ENCODE peak calls at places on chromosome 5, in seven cellular contexts. O is A549, D is PC-3, X is B cell, H is GM12864, F is cardiac muscle cell, M is pancreas. P is an unnamed sample.

GRCh38 chr5:1883120-1883924 is 597 bp upstream of the IRX4 start:
- DNase-seq in O (peak), D (peak), X (no peak), H (no peak), F (no peak), M (no peak), P (no peak)

GRCh38 chr5:80916661-80917060 is 43.5 kb upstream of the RASGRF2 start:
- DNase-seq in O (no peak), D (no peak), X (no peak), H (no peak), F (no peak), M (no peak), P (no peak)

GRCh38 chr5:133870661-133871060 is 97.8 kb downstream of the C5orf15 start:
- DNase-seq in O (no peak), D (peak), X (no peak), H (no peak), F (peak), M (no peak), P (no peak)

GRCh38 chr5:175847503-175847902 is 23.9 kb upstream of the CPLX2 start:
- DNase-seq in O (peak), D (no peak), X (no peak), H (no peak), F (peak), M (no peak), P (no peak)

GRCh38 chr5:9877473-9877872 is 247.3 kb upstream of the TAS2R1 start:
- DNase-seq in O (no peak), D (no peak), X (no peak), H (no peak), F (peak), M (no peak), P (no peak)

GRCh38 chr5:139488269-139488668 is 5.7 kb upstream of the STING1 start:
- DNase-seq in O (no peak), D (no peak), X (no peak), H (no peak), F (no peak), M (no peak), P (no peak)

GRCh38 chr5:104016650-104017049 is 454.1 kb upstream of the NUDT12 start:
- DNase-seq in O (no peak), D (peak), X (no peak), H (no peak), F (peak), M (no peak), P (no peak)

GRCh38 chr5:102865510-102866314 is 110.6 kb downstream of the PAM start:
- DNase-seq in O (peak), D (peak), X (no peak), H (no peak), F (peak), M (peak), P (peak)

GRCh38 chr5:141654298-141654697 is 3.1 kb upstream of the FCHSD1 start:
- DNase-seq in O (no peak), D (peak), X (no peak), H (no peak), F (no peak), M (no peak), P (no peak)

GRCh38 chr5:73215891-73216610 is 43.1 kb downstream of the TMEM174 start:
- DNase-seq in O (peak), D (peak), X (no peak), H (no peak), F (peak), M (peak), P (peak)

GRCh38 chr5:159324097-159324760 is 6.1 kb downstream of the IL12B start:
- DNase-seq in O (no peak), D (peak), X (no peak), H (no peak), F (peak), M (no peak), P (no peak)

GRCh38 chr5:32302822-32303754 is 9.7 kb downstream of the MTMR12 start:
- DNase-seq in O (peak), D (no peak), X (no peak), H (no peak), F (no peak), M (no peak), P (no peak)

GRCh38 chr5:56161927-56162326 is 71.2 kb downstream of the ANKRD55 start:
- DNase-seq in O (no peak), D (no peak), X (no peak), H (no peak), F (no peak), M (no peak), P (no peak)

GRCh38 chr5:178555771-178556211 is 34.4 kb downstream of the COL23A1 start:
- DNase-seq in O (no peak), D (no peak), X (no peak), H (no peak), F (no peak), M (no peak), P (no peak)

GRCh38 chr5:172450861-172451695 is 3.2 kb downstream of the SH3PXD2B start:
- DNase-seq in O (peak), D (peak), X (no peak), H (no peak), F (peak), M (peak), P (no peak)

GRCh38 chr5:68245325-68245724 is 29.8 kb downstream of the PIK3R1 start:
- DNase-seq in O (no peak), D (no peak), X (no peak), H (no peak), F (no peak), M (no peak), P (no peak)

GRCh38 chr5:173291722-173292658 is 36.2 kb downstream of the STC2 start:
- DNase-seq in O (no peak), D (no peak), X (no peak), H (peak), F (peak), M (no peak), P (no peak)

GRCh38 chr5:116658141-116658540 is 83.5 kb upstream of the SEMA6A start:
- DNase-seq in O (no peak), D (no peak), X (no peak), H (no peak), F (peak), M (no peak), P (no peak)

GRCh38 chr5:116137544-116138378 is 52.9 kb downstream of the COMMD10 start:
- DNase-seq in O (peak), D (peak), X (no peak), H (peak), F (peak), M (no peak), P (no peak)

GRCh38 chr5:79560774-79561524 is 47.0 kb upstream of the HOMER1 start:
- DNase-seq in O (no peak), D (no peak), X (no peak), H (peak), F (peak), M (no peak), P (no peak)

GRCh38 chr5:56530739-56531138 is 284.6 kb upstream of the MAP3K1 start:
- DNase-seq in O (no peak), D (no peak), X (no peak), H (no peak), F (no peak), M (no peak), P (no peak)

GRCh38 chr5:19771174-19771835 is 216.7 kb downstream of the CDH18 start:
- DNase-seq in O (no peak), D (peak), X (no peak), H (no peak), F (peak), M (no peak), P (no peak)

GRCh38 chr5:39040875-39041274 is 33.3 kb downstream of the RICTOR start:
- DNase-seq in O (no peak), D (no peak), X (no peak), H (no peak), F (no peak), M (no peak), P (no peak)

GRCh38 chr5:59540366-59540765 is 353.2 kb downstream of the PDE4D start:
- DNase-seq in O (no peak), D (no peak), X (no peak), H (no peak), F (no peak), M (peak), P (no peak)

GRCh38 chr5:62043289-62044274 is 262.4 kb upstream of the KIF2A start:
- DNase-seq in O (no peak), D (no peak), X (no peak), H (no peak), F (no peak), M (no peak), P (no peak)

GRCh38 chr5:91007780-91008402 is 375.2 kb downstream of the ARRDC3 start:
- DNase-seq in O (peak), D (no peak), X (no peak), H (no peak), F (no peak), M (no peak), P (no peak)

GRCh38 chr5:132825165-132825823 is 5.2 kb downstream of the SHROOM1 start:
- DNase-seq in O (no peak), D (no peak), X (no peak), H (no peak), F (no peak), M (no peak), P (no peak)

GRCh38 chr5:154395407-154396106 is 50.2 kb upstream of the SAP30L start:
- DNase-seq in O (no peak), D (peak), X (no peak), H (peak), F (peak), M (peak), P (no peak)

GRCh38 chr5:95841914-95842812 is 19.6 kb upstream of the GLRX start:
- DNase-seq in O (peak), D (no peak), X (no peak), H (no peak), F (peak), M (no peak), P (no peak)

GRCh38 chr5:150645070-150645700 is 4.7 kb downstream of the SYNPO start:
- DNase-seq in O (no peak), D (peak), X (no peak), H (no peak), F (peak), M (peak), P (no peak)

GRCh38 chr5:128196791-128197190 is 113.2 kb downstream of the SLC12A2 start:
- DNase-seq in O (no peak), D (no peak), X (no peak), H (no peak), F (peak), M (no peak), P (no peak)

DNA sequence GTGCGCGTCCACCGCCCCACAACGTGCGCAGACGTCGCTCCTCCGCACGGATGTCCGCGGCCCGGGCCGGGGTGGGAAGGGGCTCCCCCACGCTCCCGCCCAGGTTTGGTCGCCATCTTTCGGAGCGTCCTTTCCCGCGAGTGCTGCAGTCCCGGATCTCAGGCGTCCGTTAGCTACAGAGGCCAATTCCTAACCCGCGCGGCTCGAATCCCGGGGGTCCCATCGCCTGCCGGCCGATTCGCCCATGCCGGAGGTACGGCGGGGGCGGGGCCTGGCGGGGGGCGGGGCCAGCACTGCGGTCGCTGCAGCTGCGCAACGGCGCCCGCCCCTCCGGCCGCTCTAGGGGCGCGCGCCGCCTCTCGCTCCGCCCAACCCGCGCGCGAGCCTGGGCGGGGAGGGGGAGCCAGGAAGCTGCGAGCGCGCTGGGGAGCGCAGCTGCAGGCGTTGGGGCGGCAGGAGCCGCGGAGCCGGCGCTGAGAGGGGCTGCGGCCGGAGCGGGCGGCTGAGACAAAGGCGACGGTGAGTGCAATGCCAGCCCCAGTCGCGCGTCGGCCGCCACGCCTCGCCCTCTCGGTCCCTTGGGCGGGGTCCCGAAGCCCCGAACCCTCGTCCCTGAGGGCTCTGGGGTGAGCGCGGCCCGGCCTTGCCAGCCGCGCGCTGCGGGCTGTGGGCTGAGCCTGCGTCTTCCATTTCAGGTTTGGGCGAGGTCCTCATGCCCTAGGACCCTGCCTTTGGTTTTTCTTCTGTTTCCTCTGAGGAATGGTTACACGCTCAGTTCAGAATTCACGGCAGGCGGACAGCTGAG is at the start of gene CDC42SE2:
- DNase-seq in O (peak), D (peak), X (peak), H (no peak), F (peak), M (peak), P (peak)
- TF ChIP-seq CTCF in O (no peak), D (no peak), X (no peak), H (no peak), F (no peak), M (no peak), P (no peak)

GRCh38 chr5:169226904-169227303 is 74.0 kb downstream of the SLIT3 start:
- DNase-seq in O (peak), D (peak), X (no peak), H (no peak), F (no peak), M (no peak), P (no peak)
- TF ChIP-seq CTCF in O (no peak), D (peak), X (no peak), H (no peak), F (no peak), M (no peak), P (no peak)

GRCh38 chr5:40774626-40775025 is 18.9 kb upstream of the TTC33 start:
- DNase-seq in O (no peak), D (no peak), X (no peak), H (no peak), F (no peak), M (no peak), P (no peak)
- TF ChIP-seq CTCF in O (peak), D (peak), X (no peak), H (no peak), F (no peak), M (no peak), P (no peak)

GRCh38 chr5:109848130-109848529 is 158.4 kb downstream of the MAN2A1 start:
- DNase-seq in O (no peak), D (no peak), X (no peak), H (no peak), F (no peak), M (no peak), P (no peak)

GRCh38 chr5:109849478-109850088 is 159.9 kb downstream of the MAN2A1 start:
- DNase-seq in O (no peak), D (no peak), X (no peak), H (no peak), F (no peak), M (no peak), P (no peak)

GRCh38 chr5:109844695-109845094 is 155.0 kb downstream of the MAN2A1 start:
- DNase-seq in O (no peak), D (peak), X (no peak), H (no peak), F (peak), M (no peak), P (no peak)

GRCh38 chr5:109838157-109838556 is 148.4 kb downstream of the MAN2A1 start:
- DNase-seq in O (no peak), D (no peak), X (no peak), H (no peak), F (no peak), M (no peak), P (no peak)

GRCh38 chr5:109844148-109844547 is 154.4 kb downstream of the MAN2A1 start:
- DNase-seq in O (peak), D (peak), X (no peak), H (no peak), F (peak), M (no peak), P (no peak)
- TF ChIP-seq CTCF in O (peak), D (peak), X (peak), H (peak), F (peak), M (peak), P (no peak)

GRCh38 chr5:138287252-138287651 is 12.8 kb upstream of the GFRA3 start:
- DNase-seq in O (no peak), D (no peak), X (no peak), H (no peak), F (no peak), M (no peak), P (no peak)

GRCh38 chr5:138280915-138281314 is 6.5 kb upstream of the GFRA3 start:
- DNase-seq in O (no peak), D (no peak), X (no peak), H (no peak), F (no peak), M (no peak), P (no peak)

DNA sequence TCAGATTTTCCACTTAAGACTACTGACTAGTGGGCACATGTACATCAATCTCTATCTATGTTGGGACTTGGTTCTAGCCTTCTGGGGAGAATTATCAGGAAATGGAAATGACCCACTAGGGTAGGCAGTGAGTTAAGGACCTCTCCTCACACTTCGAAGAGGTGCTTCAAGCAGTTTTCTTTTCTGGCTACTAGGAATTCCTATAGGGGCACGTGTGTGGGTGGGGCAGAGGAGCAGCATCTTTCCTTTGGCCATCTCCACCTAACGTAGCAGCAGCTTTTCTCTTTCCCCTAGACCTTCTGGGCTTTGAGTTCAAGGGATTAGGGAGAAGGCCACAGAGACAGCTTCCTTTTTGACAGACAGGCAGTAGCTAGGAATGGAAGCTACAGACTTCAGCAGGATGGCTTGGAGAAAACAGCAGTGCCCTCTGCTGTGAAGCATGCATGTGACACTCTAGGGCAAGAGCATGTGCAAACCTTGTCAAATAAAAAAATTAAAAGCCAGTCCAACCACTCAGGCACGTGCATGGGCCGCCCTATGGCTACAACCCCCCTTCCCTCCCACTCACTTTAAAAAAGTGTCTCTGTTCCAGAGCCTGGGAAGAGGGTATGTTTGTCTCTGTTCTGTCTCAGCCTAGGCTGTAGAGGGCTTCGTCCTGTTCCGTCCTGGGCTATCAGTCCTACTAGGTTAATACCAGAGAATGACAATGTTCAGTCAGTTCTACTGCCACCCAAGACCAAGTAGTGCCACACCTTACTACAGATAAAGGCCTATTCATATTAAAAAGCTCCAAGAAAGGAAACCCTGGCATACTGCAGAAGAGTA is 8.7 kb upstream of the GFRA3 start:
- DNase-seq in O (peak), D (peak), X (no peak), H (no peak), F (peak), M (peak), P (no peak)
- TF ChIP-seq CTCF in O (peak), D (peak), X (no peak), H (peak), F (peak), M (peak), P (no peak)

DNA sequence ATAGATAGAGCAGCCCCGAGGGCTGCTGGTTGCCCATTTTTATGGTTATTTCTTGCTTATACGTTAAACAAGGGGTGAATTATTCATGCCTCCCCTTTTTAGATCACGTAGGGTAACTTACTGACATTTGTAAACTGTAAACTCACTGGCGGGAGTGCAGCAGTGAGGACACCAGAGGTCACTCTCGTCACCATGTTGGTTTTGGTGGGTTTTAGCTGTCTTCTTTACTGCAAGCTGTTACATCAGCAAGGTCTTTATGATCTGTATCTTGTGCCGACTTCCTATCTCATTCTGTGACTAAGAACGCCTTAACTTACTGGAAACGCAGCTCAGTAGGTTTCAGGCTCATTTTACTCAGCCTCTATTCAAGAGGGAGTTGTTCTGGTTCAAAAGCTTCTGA is 155.0 kb upstream of the PRDM9 start:
- DNase-seq in O (peak), D (peak), X (no peak), H (no peak), F (peak), M (no peak), P (no peak)
- TF ChIP-seq CTCF in O (peak), D (peak), X (no peak), H (no peak), F (peak), M (no peak), P (no peak)

DNA sequence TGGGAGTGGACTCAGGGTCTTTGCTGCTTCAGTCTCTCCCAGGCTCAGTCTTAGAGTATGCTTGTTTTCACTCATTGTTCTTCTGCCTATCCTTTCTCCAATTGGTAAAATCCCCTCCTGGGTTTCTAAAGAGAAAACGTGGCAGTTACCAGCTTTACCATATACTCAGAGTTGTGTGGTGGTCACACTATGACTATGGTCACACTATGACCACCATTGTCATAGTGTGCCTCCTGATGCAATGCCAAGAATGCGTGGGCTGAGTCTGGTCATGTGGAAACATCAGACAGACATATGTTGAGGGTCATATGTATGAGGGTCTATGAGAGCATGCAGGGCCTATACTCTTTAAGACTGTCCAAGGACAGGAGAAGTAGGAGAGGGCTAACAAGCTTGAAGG is 326.5 kb upstream of the PRR16 start:
- DNase-seq in O (no peak), D (no peak), X (no peak), H (no peak), F (no peak), M (no peak), P (no peak)
- TF ChIP-seq CTCF in O (no peak), D (no peak), X (no peak), H (no peak), F (no peak), M (no peak), P (no peak)

DNA sequence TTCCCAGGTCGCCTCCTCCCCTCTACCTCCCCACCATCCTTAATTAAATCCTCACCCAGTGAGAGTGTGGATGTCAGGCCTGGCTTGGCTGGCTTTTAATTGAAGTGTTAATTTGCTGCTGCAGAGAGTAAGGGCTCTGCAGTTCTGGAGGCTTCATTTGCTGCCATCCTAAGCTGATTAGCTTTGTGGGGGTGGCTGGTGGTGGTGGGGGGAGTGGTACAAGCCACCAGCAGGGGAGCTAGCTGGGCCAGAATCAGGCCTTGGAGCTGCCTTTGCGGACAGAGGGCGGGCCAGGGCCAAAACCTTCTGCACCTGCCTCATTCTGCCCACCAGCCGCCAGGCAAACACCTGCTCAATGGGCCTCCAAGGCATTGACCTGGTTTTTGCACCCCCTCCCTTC is 26.8 kb upstream of the TIFAB start:
- DNase-seq in O (no peak), D (no peak), X (no peak), H (no peak), F (no peak), M (no peak), P (no peak)
- TF ChIP-seq CTCF in O (no peak), D (no peak), X (no peak), H (no peak), F (no peak), M (no peak), P (no peak)

P was measured in natural killer cell.